ENCODE peak calls at places on chromosomes 6 and 20, in four cellular contexts. X, R, E and V are unnamed samples.

GRCh38 chr20:24991897-24992419 is 593 bp downstream of the APMAP start:
- DNase-seq in X (no peak), R (peak), E (peak), V (no peak)

GRCh38 chr6:138719744-138720143 is 53.8 kb upstream of the CCDC28A start:
- DNase-seq in X (no peak), R (no peak), E (no peak), V (no peak)

GRCh38 chr6:142400495-142400894 is 98.7 kb downstream of the ADGRG6 start:
- DNase-seq in X (no peak), R (no peak), E (no peak), V (no peak)

GRCh38 chr6:108598316-108598863 is 37.7 kb downstream of the FOXO3 start:
- DNase-seq in X (no peak), R (no peak), E (peak), V (no peak)

GRCh38 chr6:52598123-52598823 is 21.4 kb upstream of the TRAM2 start:
- DNase-seq in X (peak), R (peak), E (peak), V (peak)

GRCh38 chr6:15427360-15428070 is 181.6 kb downstream of the JARID2 start:
- DNase-seq in X (no peak), R (no peak), E (no peak), V (no peak)

GRCh38 chr20:9349256-9349655 is 165.1 kb upstream of the LAMP5 start:
- DNase-seq in X (no peak), R (no peak), E (no peak), V (no peak)

GRCh38 chr6:34241351-34242215 is 4.9 kb downstream of the HMGA1 start:
- DNase-seq in X (peak), R (no peak), E (no peak), V (no peak)

GRCh38 chr6:52162940-52163908 is 23.0 kb upstream of the IL17A start:
- DNase-seq in X (no peak), R (no peak), E (no peak), V (no peak)

GRCh38 chr20:58800134-58800650 is 50.5 kb downstream of the GNAS-AS1 start:
- DNase-seq in X (no peak), R (no peak), E (no peak), V (no peak)

GRCh38 chr6:169086020-169086419 is 167.6 kb downstream of the THBS2 start:
- DNase-seq in X (no peak), R (no peak), E (no peak), V (no peak)